ENCODE peak calls at places on chromosome 15, in five cellular contexts. U, L, W, E and N are unnamed samples.

GRCh38 chr15:72521682-72522081 is 47.6 kb downstream of the ARIH1 start:
- DNase-seq in L (no peak), U (peak), E (no peak), W (no peak), N (peak)

GRCh38 chr15:38885001-38885400 is 320.4 kb upstream of the RASGRP1 start:
- DNase-seq in L (peak), U (peak), E (no peak), W (no peak), N (peak)

GRCh38 chr15:27757050-27757449 is 342.1 kb downstream of the OCA2 start:
- DNase-seq in L (no peak), U (peak), E (no peak), W (no peak), N (no peak)

GRCh38 chr15:83775738-83776137 is 121.8 kb downstream of the ADAMTSL3 start:
- DNase-seq in L (no peak), W (no peak), E (no peak), U (peak), N (no peak)

GRCh38 chr15:70493787-70494514 is 269.4 kb downstream of the UACA start:
- DNase-seq in W (no peak), L (no peak), U (peak), E (no peak), N (peak)

GRCh38 chr15:38699633-38700230 is 135.1 kb upstream of the RASGRP1 start:
- DNase-seq in W (no peak), L (peak), E (peak), U (peak), N (no peak)

GRCh38 chr15:77118787-77119410 is 48.0 kb upstream of the TSPAN3 start:
- DNase-seq in U (peak), L (peak), E (no peak), W (no peak), N (peak)

GRCh38 chr15:27867861-27868260 is 231.3 kb downstream of the OCA2 start:
- DNase-seq in U (no peak), E (no peak), L (no peak), W (no peak), N (no peak)

GRCh38 chr15:70234256-70234965 is 136.7 kb upstream of the TLE3 start:
- DNase-seq in L (peak), E (no peak), U (peak), W (no peak), N (peak)

GRCh38 chr15:40763801-40764765 is at the start of gene GCHFR:
- DNase-seq in E (peak), U (peak), L (peak), W (peak), N (peak)

GRCh38 chr15:40766906-40767837 is 2.6 kb upstream of the C15orf62 start:
- DNase-seq in E (no peak), U (peak), L (no peak), W (no peak), N (peak)

GRCh38 chr15:40766194-40766830 is 2.4 kb downstream of the GCHFR start:
- DNase-seq in U (no peak), E (no peak), L (no peak), W (no peak), N (no peak)

GRCh38 chr15:40762919-40763800 is 708 bp upstream of the GCHFR start:
- DNase-seq in W (peak), U (peak), E (peak), L (peak), N (peak)

GRCh38 chr15:40764766-40765136 is 883 bp downstream of the GCHFR start:
- DNase-seq in E (no peak), L (no peak), W (no peak), U (peak), N (no peak)
- H3K4me3 ChIP-seq in E (peak), L (peak), W (peak), U (peak), N (no peak)

DNA sequence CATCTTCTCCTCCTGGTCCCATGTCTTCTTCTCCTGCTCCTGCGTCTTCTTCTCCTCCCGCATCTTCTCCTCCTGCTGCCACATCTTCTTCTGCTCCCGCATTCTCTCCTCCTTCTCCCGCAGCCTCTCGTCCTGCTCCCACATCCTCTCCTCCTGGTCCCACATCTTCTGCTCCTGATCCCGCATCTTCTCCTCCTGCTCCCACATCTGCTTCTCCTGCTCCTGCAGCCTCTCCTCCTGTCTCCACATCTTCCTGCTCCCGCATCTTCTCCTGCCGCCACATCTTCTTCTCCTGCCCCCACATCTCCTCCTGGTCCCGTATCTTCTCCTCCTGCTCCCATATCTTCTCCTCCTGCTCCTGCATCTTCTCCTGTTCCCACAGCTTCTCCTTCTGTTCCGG is 6.4 kb downstream of the GOLGA6L2 start:
- DNase-seq in U (no peak), L (no peak), W (no peak), E (no peak), N (no peak)
- TF ChIP-seq CTCF in U (no peak), L (no peak), W (no peak), E (no peak), N (no peak)

GRCh38 chr15:75718326-75718725 is 5.7 kb upstream of the CSPG4 start:
- DNase-seq in U (peak), E (no peak), L (peak), W (peak), N (peak)

GRCh38 chr15:75712668-75713337 is at the start of gene CSPG4:
- DNase-seq in L (peak), W (peak), U (peak), E (no peak), N (peak)

GRCh38 chr15:75714195-75714594 is 1.5 kb upstream of the CSPG4 start:
- DNase-seq in E (no peak), U (no peak), W (no peak), L (no peak), N (no peak)

GRCh38 chr15:75713338-75713895 is 769 bp upstream of the CSPG4 start:
- DNase-seq in L (peak), E (no peak), W (no peak), U (peak), N (no peak)
- H3K4me3 ChIP-seq in L (no peak), E (no peak), W (no peak), U (no peak), N (no peak)

GRCh38 chr15:98958918-98959639 is 48.5 kb downstream of the PGPEP1L start:
- DNase-seq in L (no peak), E (no peak), U (no peak), W (no peak), N (no peak)
- TF ChIP-seq CTCF in L (no peak), E (no peak), U (no peak), W (no peak), N (no peak)

DNA sequence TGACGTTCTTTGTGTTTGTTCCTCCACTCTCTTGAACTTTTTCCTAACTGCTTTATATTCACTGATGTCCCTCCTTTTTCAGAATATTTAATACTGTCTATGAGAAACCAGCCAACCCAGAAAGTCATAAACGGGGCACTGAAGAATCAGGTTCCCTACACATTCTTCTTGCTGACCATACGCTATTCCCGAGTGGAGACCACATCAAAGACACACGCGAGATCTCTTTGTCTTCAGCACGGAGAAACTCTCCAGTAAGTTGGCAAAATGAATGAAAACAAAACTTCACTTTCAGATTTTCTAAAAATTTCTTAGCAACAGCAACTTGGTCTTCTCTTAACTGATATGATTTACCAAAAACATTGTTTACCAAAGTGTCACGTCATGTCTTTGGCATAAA is 22.6 kb downstream of the FAM174B start:
- DNase-seq in U (no peak), L (no peak), W (no peak), E (no peak), N (no peak)
- H3K4me3 ChIP-seq in U (no peak), L (no peak), W (no peak), E (no peak), N (no peak)